ENCODE peak calls at places on chromosomes 7 and 10, in six cellular contexts. N is SK-N-SH, A is sigmoid colon, G is GM23338, F is stomach, Z is uterus. S is an unnamed sample. For H3K4me1, the result is how much of the 10 kb centered on the place peaks cover.

GRCh38 chr10:1670541-1671365 is 66.6 kb downstream of the ADARB2 start:
- DNase-seq in N (no peak), A (no peak), G (no peak), F (no peak), Z (no peak), S (peak)

GRCh38 chr10:79260803-79261740 is 86.2 kb upstream of the PPIF start:
- DNase-seq in N (peak), A (peak), G (peak), F (peak), Z (peak), S (no peak)

GRCh38 chr7:6392712-6393666 is 54.8 kb downstream of the DAGLB start:
- DNase-seq in N (no peak), A (peak), G (no peak), F (peak), Z (peak), S (peak)

GRCh38 chr10:52649471-52649870 is 123.1 kb downstream of the MBL2 start:
- DNase-seq in N (no peak), A (no peak), G (no peak), F (no peak), Z (no peak), S (no peak)

GRCh38 chr7:94295805-94296204 is 98.9 kb upstream of the COL1A2 start:
- DNase-seq in N (peak), A (no peak), G (no peak), F (no peak), Z (peak), S (no peak)

GRCh38 chr7:151689196-151689971 is 169.7 kb upstream of the RHEB start:
- DNase-seq in N (no peak), A (no peak), G (no peak), F (no peak), Z (no peak), S (peak)

GRCh38 chr10:42932735-42933453 is 144.0 kb upstream of the RET start:
- DNase-seq in N (no peak), A (no peak), G (peak), F (no peak), Z (no peak), S (peak)

GRCh38 chr7:155831807-155832524 is 19.7 kb upstream of the SHH start:
- DNase-seq in N (no peak), A (no peak), G (no peak), F (no peak), Z (no peak), S (peak)

GRCh38 chr7:123823898-123824753 is 20.8 kb upstream of the HYAL4 start:
- DNase-seq in N (no peak), A (no peak), G (no peak), F (no peak), Z (no peak), S (no peak)

GRCh38 chr7:103447073-103447960 is 1.3 kb upstream of the SLC26A5 start:
- DNase-seq in N (peak), A (no peak), G (peak), F (peak), Z (no peak), S (no peak)

GRCh38 chr10:72416661-72417060 is 61.9 kb upstream of the DNAJB12 start:
- DNase-seq in N (no peak), A (no peak), G (no peak), F (no peak), Z (no peak), S (no peak)

GRCh38 chr7:22350466-22351328 is 6.3 kb downstream of the RAPGEF5 start:
- DNase-seq in N (peak), A (no peak), G (no peak), F (no peak), Z (no peak), S (no peak)

GRCh38 chr10:43785252-43785651 is 136.6 kb upstream of the ZNF32 start:
- DNase-seq in N (no peak), A (no peak), G (peak), F (no peak), Z (no peak), S (no peak)

GRCh38 chr10:80611481-80611880 is 73.8 kb downstream of the SH2D4B start:
- DNase-seq in N (no peak), A (no peak), G (no peak), F (no peak), Z (no peak), S (no peak)

GRCh38 chr7:43520201-43520600 is 62.7 kb upstream of the STK17A start:
- DNase-seq in N (no peak), A (no peak), G (no peak), F (no peak), Z (no peak), S (no peak)

GRCh38 chr7:80656029-80656428 is 17.6 kb downstream of the CD36 start:
- DNase-seq in N (no peak), A (no peak), G (no peak), F (no peak), Z (no peak), S (no peak)

GRCh38 chr10:38212460-38212859 is 118.3 kb downstream of the ZNF37A start:
- DNase-seq in N (no peak), A (no peak), G (no peak), F (no peak), Z (no peak), S (no peak)
- H3K4me1 ChIP-seq in N (under half), A (under half), G (under half), F (under half), Z (under half), S (under half)

DNA sequence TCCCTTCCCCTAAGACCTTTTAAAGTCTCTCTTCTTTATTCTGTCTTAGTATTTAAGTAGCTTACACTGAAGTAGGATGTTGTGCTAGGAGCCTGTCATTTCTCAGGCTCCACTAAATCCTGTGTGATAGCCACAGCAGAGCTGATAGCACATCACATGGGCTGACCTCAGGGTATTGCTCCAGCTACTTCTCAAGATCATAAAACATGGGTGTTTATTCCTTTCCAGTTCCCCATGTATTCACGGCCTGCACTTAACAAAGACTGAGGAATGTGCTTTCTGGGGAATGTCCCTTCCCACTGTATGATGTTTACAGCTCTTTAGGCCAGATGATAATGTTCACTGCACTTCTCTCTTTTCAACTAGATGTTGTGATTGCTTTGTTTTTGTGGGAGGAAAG is 1086.8 kb downstream of the KCNMA1 start:
- DNase-seq in N (no peak), A (no peak), G (peak), F (no peak), Z (peak), S (no peak)
- H3K27ac ChIP-seq in N (peak), A (no peak), G (no peak), F (no peak), Z (peak), S (no peak)

GRCh38 chr7:2510909-2511768 is 8.4 kb upstream of the LFNG start:
- DNase-seq in N (no peak), A (no peak), G (no peak), F (peak), Z (no peak), S (peak)
- H3K4me1 ChIP-seq in N (under half), A (under half), G (under half), F (half or more), Z (under half), S (half or more)

GRCh38 chr10:4243651-4244050 is 458.6 kb upstream of the KLF6 start:
- DNase-seq in N (no peak), A (peak), G (no peak), F (no peak), Z (peak), S (no peak)

GRCh38 chr10:4240641-4241197 is 455.7 kb upstream of the KLF6 start:
- DNase-seq in N (no peak), A (no peak), G (no peak), F (no peak), Z (no peak), S (no peak)

GRCh38 chr10:4241724-4242345 is 456.8 kb upstream of the KLF6 start:
- DNase-seq in N (no peak), A (no peak), G (peak), F (no peak), Z (peak), S (no peak)

GRCh38 chr10:4242561-4243035 is 457.6 kb upstream of the KLF6 start:
- DNase-seq in N (no peak), A (peak), G (no peak), F (no peak), Z (peak), S (no peak)

GRCh38 chr10:4243169-4243568 is 458.2 kb upstream of the KLF6 start:
- DNase-seq in N (no peak), A (no peak), G (no peak), F (no peak), Z (no peak), S (no peak)
- H3K27ac ChIP-seq in N (peak), A (peak), G (no peak), F (peak), Z (peak), S (peak)

GRCh38 chr7:65800890-65801341 is 72.0 kb upstream of the VKORC1L1 start:
- DNase-seq in N (no peak), A (no peak), G (no peak), F (no peak), Z (no peak), S (no peak)

GRCh38 chr7:65796205-65796604 is 76.7 kb upstream of the VKORC1L1 start:
- DNase-seq in N (no peak), A (no peak), G (no peak), F (no peak), Z (no peak), S (no peak)

DNA sequence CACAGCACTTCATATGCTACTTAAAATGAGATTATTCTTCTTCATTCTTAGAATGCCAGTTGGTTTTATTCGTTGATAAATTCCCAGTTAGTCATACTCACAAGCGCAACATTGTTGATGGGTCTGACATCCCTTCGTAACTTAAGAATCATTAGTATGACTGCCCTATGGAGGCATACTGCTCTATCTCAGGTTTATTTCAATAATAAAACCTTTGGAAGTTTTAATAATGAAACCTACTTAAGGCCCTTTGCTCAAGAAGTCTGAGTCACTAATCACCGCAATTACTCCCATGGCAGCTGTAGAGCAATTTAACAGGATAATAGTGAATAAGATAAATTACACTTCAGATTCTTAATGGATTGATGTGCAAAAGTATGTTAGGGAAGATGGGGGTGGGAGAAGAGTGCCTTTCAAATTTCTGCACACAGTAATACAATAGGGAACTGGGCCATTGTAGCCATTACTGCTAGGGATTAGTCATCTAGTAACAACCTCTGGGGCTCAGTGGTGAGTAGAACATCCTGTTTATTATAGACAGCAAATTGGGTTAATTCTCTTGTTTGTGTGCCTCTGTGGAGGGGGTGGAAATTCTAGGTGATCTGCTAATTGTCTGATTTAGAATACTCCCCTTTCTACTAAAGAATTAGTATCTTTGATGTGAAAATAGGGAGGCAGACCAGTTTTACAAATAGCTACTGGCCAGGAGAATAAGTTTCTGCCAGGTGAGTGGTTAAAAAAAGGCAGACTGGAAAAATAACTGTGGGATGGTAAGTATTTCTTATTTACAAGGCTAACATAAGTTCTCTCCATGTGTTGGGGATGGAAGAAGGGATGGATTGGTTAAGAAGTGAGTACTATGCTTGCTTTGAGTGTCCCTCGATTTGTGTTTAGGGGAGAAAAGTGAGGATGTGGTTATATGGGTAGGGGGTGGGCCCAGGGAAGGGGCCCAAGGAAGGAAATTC is 74.5 kb upstream of the VKORC1L1 start:
- DNase-seq in N (no peak), A (no peak), G (no peak), F (no peak), Z (no peak), S (no peak)
- H3K4me1 ChIP-seq in N (under half), A (under half), G (under half), F (under half), Z (under half), S (under half)

DNA sequence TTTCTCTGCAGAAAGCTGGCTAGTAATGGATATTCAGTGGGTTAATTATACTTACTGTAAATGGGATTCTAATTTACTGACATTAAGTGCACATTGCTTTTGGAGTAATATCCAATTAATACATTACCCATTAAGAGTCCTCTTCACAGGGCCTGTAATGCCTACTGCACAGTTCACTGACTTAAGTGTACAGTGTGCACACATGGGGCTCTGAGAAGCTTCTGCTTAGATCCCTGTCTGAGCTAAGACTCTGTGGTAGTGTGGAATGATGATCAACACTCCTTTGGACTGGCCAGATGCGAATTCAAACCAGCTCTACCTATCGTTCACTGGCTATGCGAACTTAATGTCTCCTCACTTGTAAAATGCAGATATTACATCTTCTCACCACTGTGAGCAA is 53.7 kb upstream of the SEC61G start:
- DNase-seq in N (no peak), A (no peak), G (no peak), F (no peak), Z (no peak), S (no peak)
- H3K27ac ChIP-seq in N (no peak), A (peak), G (no peak), F (no peak), Z (no peak), S (no peak)

DNA sequence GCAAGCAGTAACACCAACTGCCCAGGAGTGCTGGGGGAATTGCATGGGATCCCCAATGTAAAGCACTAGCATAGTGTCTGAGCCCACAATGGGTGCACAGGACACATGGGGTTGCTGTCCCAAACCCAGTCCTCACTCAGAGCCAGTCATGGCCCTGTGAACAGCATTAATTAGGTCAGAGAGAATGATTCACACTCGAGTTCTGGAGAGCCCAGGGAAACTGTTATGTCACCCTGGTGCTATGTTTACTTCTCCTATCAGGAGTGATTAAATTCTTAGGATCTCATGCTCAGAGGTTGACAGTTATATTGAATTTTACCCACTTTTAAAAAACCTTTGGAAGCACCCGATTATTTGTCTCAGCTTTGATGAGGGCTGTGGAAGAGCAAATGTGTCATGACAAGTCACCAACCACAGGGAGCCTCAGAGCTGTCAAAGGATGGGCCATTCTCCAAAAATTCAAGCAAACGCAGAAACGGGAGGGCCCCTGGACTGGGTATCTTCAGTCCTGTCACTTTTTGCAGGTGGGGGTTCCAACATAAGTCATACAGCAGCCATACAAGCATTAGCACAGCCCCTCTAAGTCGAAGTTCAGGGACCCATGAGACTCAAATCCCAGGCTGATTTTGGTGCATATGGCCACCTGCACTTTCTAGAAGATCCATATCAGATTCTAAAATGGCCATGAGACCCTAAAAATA is 1.3 kb upstream of the RASSF4 start:
- DNase-seq in N (no peak), A (peak), G (no peak), F (no peak), Z (no peak), S (peak)
- H3K4me1 ChIP-seq in N (under half), A (under half), G (under half), F (half or more), Z (under half), S (half or more)

DNA sequence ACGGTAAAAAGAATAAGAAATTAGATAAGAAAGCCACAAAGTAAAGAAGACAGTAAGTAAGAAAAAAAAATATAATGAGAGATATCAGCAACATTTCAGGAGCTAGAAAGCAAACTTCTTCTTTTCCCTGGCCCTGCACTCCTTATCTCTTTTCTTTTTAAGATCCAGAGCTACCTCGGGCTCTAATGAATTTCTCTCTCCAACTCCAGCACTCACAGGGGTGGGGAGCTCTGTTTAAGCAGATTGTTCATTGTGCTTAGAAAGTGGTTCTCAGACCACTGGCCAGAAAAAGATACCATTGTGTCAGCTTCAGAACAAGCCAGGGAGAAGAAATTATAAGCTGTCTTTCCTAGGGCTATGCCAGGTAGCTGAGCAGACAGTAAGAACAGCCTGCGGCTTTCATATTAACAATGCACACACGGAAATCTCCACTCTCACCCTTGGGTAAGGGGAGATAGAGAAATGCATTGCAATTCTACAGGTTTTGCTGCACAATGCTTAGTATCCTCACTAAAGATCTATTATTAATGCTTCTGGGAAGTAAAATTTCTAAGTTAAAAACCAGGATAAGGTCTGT is 19.3 kb downstream of the OR2F1 start:
- DNase-seq in N (no peak), A (no peak), G (no peak), F (no peak), Z (no peak), S (no peak)
- H3K27ac ChIP-seq in N (no peak), A (no peak), G (no peak), F (no peak), Z (no peak), S (no peak)

DNA sequence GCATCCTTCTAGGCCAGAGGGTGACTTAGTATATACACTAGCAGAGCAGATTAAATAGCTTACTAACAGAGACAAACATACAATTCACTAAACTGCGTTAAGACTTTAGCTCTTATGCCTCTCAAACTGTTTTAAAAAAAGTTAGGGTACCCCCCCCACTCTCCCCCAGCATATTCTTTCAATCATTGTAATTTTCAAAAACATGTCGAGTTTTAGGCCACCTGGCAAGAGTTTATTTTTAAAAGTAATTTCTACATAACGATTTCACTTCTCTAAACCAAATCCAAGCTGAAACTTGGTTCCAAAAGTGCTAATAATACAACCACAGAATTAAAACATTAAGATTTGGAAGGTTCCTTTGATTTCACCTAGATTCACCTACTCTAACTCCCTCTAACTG is 129.5 kb downstream of the NRBF2 start:
- DNase-seq in N (no peak), A (no peak), G (no peak), F (no peak), Z (no peak), S (no peak)
- H3K4me1 ChIP-seq in N (under half), A (under half), G (half or more), F (half or more), Z (under half), S (half or more)

DNA sequence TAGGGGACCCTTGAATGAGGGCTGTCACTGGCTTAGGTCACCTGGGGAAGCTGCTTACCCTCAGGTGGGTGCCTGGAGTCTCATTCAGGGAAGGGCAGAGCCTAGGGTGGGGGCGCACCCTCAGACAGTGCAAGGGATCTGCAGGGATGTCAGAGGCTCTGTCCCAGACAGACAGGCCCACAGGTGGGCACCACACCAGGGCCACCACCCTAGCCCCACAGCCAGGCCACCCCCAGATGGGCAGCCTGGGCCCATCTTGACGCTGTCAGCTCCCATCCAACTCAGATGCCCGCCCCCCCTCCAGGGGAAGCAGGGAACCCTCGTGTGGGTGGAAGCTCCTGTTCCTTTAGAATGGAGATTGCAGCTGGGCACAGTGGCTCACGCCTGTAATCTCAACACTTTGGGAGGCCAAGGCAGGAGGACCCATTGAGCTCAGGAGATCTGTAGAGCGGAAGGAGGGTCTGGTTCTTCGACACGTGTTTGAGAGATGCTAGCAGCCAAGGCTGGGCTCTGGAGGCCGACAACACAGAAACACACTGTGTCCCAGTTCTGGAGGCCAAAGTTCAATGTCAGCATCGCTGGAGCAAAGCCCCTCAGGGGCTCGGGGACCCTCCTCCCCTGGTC is 58.5 kb upstream of the DNAJB6 start:
- DNase-seq in N (peak), A (no peak), G (no peak), F (no peak), Z (no peak), S (peak)
- H3K27ac ChIP-seq in N (no peak), A (no peak), G (no peak), F (no peak), Z (no peak), S (no peak)

S was measured in spleen.